ENCODE peak calls at places on chromosomes 3 and 15, in four cellular contexts. A is HepG2, F is H1, Y is K562. Z is an unnamed sample.

GRCh38 chr15:73931441-73931840 is 5.2 kb downstream of the LOXL1 start:
- DNase-seq in A (no peak), F (no peak), Y (no peak), Z (no peak)

GRCh38 chr3:13706886-13707285 is 158.0 kb downstream of the FBLN2 start:
- DNase-seq in A (no peak), F (no peak), Y (no peak), Z (no peak)

GRCh38 chr3:12662593-12663310 is 1.2 kb downstream of the RAF1 start:
- DNase-seq in A (no peak), F (no peak), Y (peak; percentile 64), Z (peak; percentile 28)

GRCh38 chr3:146511402-146512134 is 32.8 kb downstream of the PLSCR1 start:
- DNase-seq in A (no peak), F (no peak), Y (no peak), Z (no peak)

GRCh38 chr3:73729969-73730440 is 105.3 kb upstream of the PDZRN3 start:
- DNase-seq in A (no peak), F (no peak), Y (no peak), Z (no peak)

GRCh38 chr3:47113669-47114365 is 50.1 kb downstream of the SETD2 start:
- DNase-seq in A (no peak), F (no peak), Y (no peak), Z (peak; percentile 1)

GRCh38 chr3:73351423-73352071 is 273.2 kb downstream of the PDZRN3 start:
- DNase-seq in A (no peak), F (no peak), Y (no peak), Z (no peak)

GRCh38 chr15:58361291-58361759 is 70.5 kb upstream of the LIPC start:
- DNase-seq in A (no peak), F (no peak), Y (no peak), Z (no peak)

GRCh38 chr15:33021806-33022389 is 172.6 kb downstream of the FMN1 start:
- DNase-seq in A (peak; percentile 22), F (no peak), Y (peak; percentile 39), Z (peak; percentile 79)

GRCh38 chr3:56851966-56852884 is 50.5 kb upstream of the ARHGEF3 start:
- DNase-seq in A (no peak), F (no peak), Y (no peak), Z (no peak)

GRCh38 chr15:28101983-28102441 is 2.9 kb upstream of the OCA2 start:
- DNase-seq in A (no peak), F (no peak), Y (no peak), Z (no peak)

GRCh38 chr3:63655519-63655918 is 3.0 kb downstream of the SNTN start:
- DNase-seq in A (no peak), F (no peak), Y (no peak), Z (no peak)

GRCh38 chr15:57916695-57917094 is 148.8 kb downstream of the ALDH1A2 start:
- DNase-seq in A (no peak), F (no peak), Y (no peak), Z (no peak)

GRCh38 chr15:32747886-32748285 is 30.1 kb downstream of the GREM1 start:
- DNase-seq in A (no peak), F (no peak), Y (no peak), Z (no peak)

DNA sequence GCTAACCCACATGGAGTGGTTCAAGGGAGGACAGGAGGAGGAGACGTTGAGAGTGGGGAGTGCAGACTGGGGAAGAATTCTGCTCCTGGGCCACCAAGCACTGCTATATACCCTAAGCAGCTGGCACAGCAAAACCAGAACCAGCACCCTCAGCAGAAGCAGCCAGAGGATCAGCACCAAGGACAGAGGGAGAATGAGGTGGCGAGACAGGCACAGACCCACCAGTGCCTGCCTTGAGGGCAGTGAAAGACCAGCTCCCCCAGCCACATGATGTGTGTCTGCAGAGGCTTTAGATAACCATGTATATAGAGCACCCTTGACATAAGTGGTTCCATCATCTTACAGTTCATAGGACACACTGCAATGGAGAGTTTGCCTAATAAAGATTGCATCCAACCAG is 319.0 kb downstream of the GABRB3 start:
- DNase-seq in A (no peak), F (no peak), Y (no peak), Z (no peak)
- H3K9me3 ChIP-seq in A (peaks cover 97% of the 10 kb centered on the region), F (peaks cover 12% of the 10 kb centered on the region), Y (no peaks in the 10 kb centered on the region), Z (no peaks in the 10 kb centered on the region)

DNA sequence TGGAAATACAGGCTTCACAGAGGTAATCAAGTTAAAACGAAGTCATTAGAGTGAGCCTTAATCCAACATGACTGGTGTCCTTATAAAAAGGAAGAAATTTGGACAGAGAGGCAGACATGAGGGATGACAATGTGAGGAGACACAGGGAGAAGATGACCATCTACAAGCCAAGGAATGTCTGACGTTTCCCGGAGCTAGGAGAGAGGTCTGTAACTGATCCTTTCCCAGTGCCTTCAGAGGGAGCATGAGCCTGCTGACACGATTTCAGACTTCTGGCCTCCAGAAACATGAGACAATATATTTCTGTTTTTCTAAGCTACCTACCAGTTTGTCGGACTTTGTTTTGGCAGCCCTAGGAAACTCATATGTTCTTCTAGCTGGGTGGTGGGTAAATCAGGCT is 15.1 kb downstream of the TM4SF1 start:
- DNase-seq in A (no peak), F (no peak), Y (no peak), Z (no peak)
- TF ChIP-seq RNF2 in A (no peak), F (no peak), Y (no peak), Z (no peak)

GRCh38 chr15:40847225-40847961 is 3.5 kb downstream of the SPINT1 start:
- DNase-seq in A (peak; percentile 72), F (no peak), Y (peak; percentile 95), Z (peak; percentile 64)
- TF ChIP-seq KDM1A in A (no peak), F (no peak), Y (no peak), Z (no peak)

DNA sequence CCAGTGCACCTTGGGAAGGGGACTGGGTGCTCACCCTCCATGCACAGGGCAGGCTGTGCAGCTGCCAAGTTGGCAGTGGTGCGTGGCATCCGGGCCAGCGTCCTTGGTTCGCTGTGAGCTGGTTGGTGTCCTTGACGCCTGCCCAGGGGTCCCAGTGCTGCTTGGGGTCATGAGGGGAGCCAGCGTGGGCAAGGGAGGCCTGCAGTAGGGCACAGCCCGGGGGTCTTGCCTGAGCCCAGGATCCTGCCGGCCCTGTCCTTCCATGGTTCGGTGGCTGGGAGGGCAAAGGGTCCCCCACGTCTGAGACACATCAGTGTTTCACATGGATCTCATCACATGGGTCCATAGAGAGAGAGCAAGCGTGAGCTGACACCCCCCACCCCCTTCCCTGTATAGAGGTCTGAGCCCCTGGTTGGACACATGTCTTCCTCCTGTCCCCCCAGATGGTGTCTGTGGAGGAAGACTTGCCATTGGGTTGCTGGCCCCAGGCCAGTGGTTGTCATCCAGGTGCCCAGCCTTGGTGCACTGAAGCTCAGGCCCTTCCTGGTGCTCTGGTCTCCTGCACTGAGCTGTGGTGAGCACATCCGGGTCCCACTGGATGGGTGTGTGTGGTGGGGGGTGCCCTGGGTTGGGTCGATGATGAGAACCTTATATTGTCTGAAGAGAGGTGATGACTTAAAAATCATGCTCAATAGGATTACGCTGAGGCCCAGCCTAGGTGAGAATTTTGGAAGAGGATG is 232.3 kb downstream of the SNRPN start:
- DNase-seq in A (no peak), F (no peak), Y (no peak), Z (no peak)
- H3K9me3 ChIP-seq in A (peaks cover 99% of the 10 kb centered on the region), F (peaks cover 72% of the 10 kb centered on the region), Y (no peaks in the 10 kb centered on the region), Z (no peaks in the 10 kb centered on the region)

GRCh38 chr3:71579934-71580318 is 3.6 kb downstream of the FOXP1 start:
- DNase-seq in A (peak; percentile 94), F (no peak), Y (peak; percentile 46), Z (no peak)
- TF ChIP-seq RNF2 in A (no peak), F (no peak), Y (no peak), Z (no peak)